ENCODE peak calls at places on chromosomes 16 and 17, in five cellular contexts. L is breast epithelium, N is A673, G is IMR-90, D is endodermal cell. K is an unnamed sample.
A peak's percentile ranks its signal among the peaks of the same experiment; 100 is the strongest.

GRCh38 chr17:58084317-58084981 is 1.2 kb downstream of the DYNLL2 start:
- DNase-seq in L (peak; percentile 25), N (peak; percentile 38), G (no peak), D (peak; percentile 83), K (no peak)

GRCh38 chr16:55668337-55669281 is 12.8 kb downstream of the SLC6A2 start:
- DNase-seq in L (peak; percentile 55), N (no peak), G (peak; percentile 5), D (peak; percentile 85), K (no peak)

GRCh38 chr17:29150191-29150590 is 30.0 kb downstream of the MYO18A start:
- DNase-seq in L (peak; percentile 93), N (no peak), G (no peak), D (no peak), K (no peak)

GRCh38 chr16:85132456-85133289 is 20.4 kb upstream of the CIBAR2 start:
- DNase-seq in L (no peak), N (no peak), G (no peak), D (no peak), K (no peak)

GRCh38 chr17:78958556-78959191 is 21.0 kb downstream of the LGALS3BP start:
- DNase-seq in L (no peak), N (no peak), G (no peak), D (no peak), K (no peak)

GRCh38 chr17:78343433-78344201 is 16.3 kb downstream of the SOCS3 start:
- DNase-seq in L (no peak), N (no peak), G (no peak), D (peak; percentile 64), K (peak; percentile 47)

GRCh38 chr16:88685156-88686061 is 898 bp downstream of the SNAI3 start:
- DNase-seq in L (no peak), N (peak; percentile 52), G (peak; percentile 67), D (peak; percentile 77), K (no peak)

GRCh38 chr17:48631693-48632578 is 5.8 kb upstream of the HOXB9 start:
- DNase-seq in L (no peak), N (no peak), G (no peak), D (peak; percentile 46), K (no peak)

GRCh38 chr16:15825750-15826305 is 31.0 kb downstream of the MYH11 start:
- DNase-seq in L (no peak), N (no peak), G (no peak), D (no peak), K (no peak)

GRCh38 chr16:4389051-4389955 is 17.7 kb downstream of the VASN start:
- DNase-seq in L (no peak), N (no peak), G (no peak), D (peak; percentile 61), K (no peak)

GRCh38 chr16:10871157-10871991 is 5.6 kb upstream of the CIITA start:
- DNase-seq in L (peak; percentile 83), N (no peak), G (peak; percentile 92), D (no peak), K (no peak)

GRCh38 chr17:70989301-70989700 is 820.0 kb downstream of the KCNJ2 start:
- DNase-seq in L (no peak), N (no peak), G (no peak), D (no peak), K (no peak)

GRCh38 chr16:29646947-29647346 is 16.1 kb upstream of the SPN start:
- DNase-seq in L (no peak), N (no peak), G (no peak), D (no peak), K (no peak)

GRCh38 chr17:18280239-18280638 is 19.8 kb downstream of the MIEF2 start:
- DNase-seq in L (no peak), N (no peak), G (no peak), D (no peak), K (no peak)

GRCh38 chr17:63445571-63446217 is 412 bp downstream of the CYB561 start:
- DNase-seq in L (peak; percentile 41), N (no peak), G (no peak), D (peak; percentile 96), K (no peak)

GRCh38 chr17:305090-305976 is 47.3 kb downstream of the RPH3AL start:
- DNase-seq in L (no peak), N (no peak), G (no peak), D (peak; percentile 79), K (no peak)

GRCh38 chr17:29840884-29841283 is 89.1 kb downstream of the SSH2 start:
- DNase-seq in L (no peak), N (no peak), G (peak; percentile 81), D (no peak), K (no peak)

GRCh38 chr17:64074704-64075484 is 54.5 kb upstream of the ICAM2 start:
- DNase-seq in L (no peak), N (no peak), G (peak; percentile 83), D (no peak), K (no peak)

GRCh38 chr16:78286076-78286475 is 186.6 kb downstream of the WWOX start:
- DNase-seq in L (no peak), N (no peak), G (no peak), D (no peak), K (no peak)

GRCh38 chr16:527015-527903 is at the start of gene CAPN15:
- DNase-seq in L (peak; percentile 82), N (peak; percentile 93), G (peak; percentile 79), D (peak; percentile 94), K (no peak)

GRCh38 chr16:3049921-3050481 is 3.6 kb downstream of the MMP25 start:
- DNase-seq in L (no peak), N (no peak), G (no peak), D (no peak), K (no peak)

GRCh38 chr16:6957676-6958075 is 375.0 kb upstream of the RBFOX1 start:
- DNase-seq in L (no peak), N (no peak), G (no peak), D (no peak), K (no peak)

GRCh38 chr17:10059684-10060211 is 138.7 kb downstream of the GAS7 start:
- DNase-seq in L (no peak), N (no peak), G (peak; percentile 15), D (no peak), K (no peak)

GRCh38 chr17:39134878-39135277 is 16.6 kb downstream of the PLXDC1 start:
- DNase-seq in L (no peak), N (no peak), G (peak; percentile 64), D (no peak), K (no peak)

GRCh38 chr17:42183741-42184711 is 1.2 kb downstream of the HCRT start:
- DNase-seq in L (no peak), N (peak; percentile 63), G (peak; percentile 63), D (peak; percentile 97), K (no peak)

GRCh38 chr17:36732351-36732750 is 131.0 kb downstream of the MRM1 start:
- DNase-seq in L (no peak), N (no peak), G (no peak), D (no peak), K (no peak)

GRCh38 chr17:59707971-59708425 is 544 bp downstream of the VMP1 start:
- DNase-seq in L (no peak), N (peak; percentile 10), G (no peak), D (no peak), K (no peak)

GRCh38 chr16:20638711-20639335 is 58.7 kb downstream of the ACSM1 start:
- DNase-seq in L (no peak), N (no peak), G (no peak), D (no peak), K (no peak)

GRCh38 chr16:20637247-20637646 is 60.2 kb downstream of the ACSM1 start:
- DNase-seq in L (no peak), N (no peak), G (no peak), D (no peak), K (no peak)
- TF ChIP-seq CTCF in L (no peak), N (no peak), G (no peak), D (peak; percentile 35), K (no peak)

GRCh38 chr16:58551496-58551895 is 36.2 kb downstream of the SETD6 start:
- DNase-seq in L (no peak), N (no peak), G (no peak), D (no peak), K (no peak)
- H3K4me1 ChIP-seq in L (no peaks in the 10 kb centered on the region), N (no peaks in the 10 kb centered on the region), G (no peaks in the 10 kb centered on the region), D (no peaks in the 10 kb centered on the region), K (no peaks in the 10 kb centered on the region)

DNA sequence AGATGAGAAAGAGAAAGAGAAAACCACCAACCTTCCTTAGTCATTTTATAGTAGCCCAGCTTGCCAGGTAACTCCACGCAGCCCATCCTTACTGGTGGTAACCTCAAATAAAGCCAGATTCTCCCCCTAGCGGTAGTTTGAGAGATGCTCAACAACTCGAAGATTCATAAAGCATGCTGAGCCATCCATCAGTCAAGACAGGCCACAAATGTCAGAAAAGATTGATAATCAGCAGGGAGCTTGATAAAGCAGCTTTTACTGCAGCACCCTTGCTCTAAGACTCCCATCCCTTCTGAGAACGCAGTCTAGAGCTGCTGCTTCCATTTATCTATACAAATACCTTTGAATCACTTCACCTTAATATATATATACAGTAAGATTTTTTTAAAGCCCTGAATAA is 451.5 kb upstream of the HSBP1 start:
- DNase-seq in L (no peak), N (peak; percentile 61), G (peak; percentile 65), D (peak; percentile 62), K (no peak)
- TF ChIP-seq CTCF in L (peak; percentile 45), N (peak; percentile 66), G (peak; percentile 62), D (peak; percentile 81), K (peak; percentile 29)

GRCh38 chr17:6072157-6072556 is 2.0 kb downstream of the WSCD1 start:
- DNase-seq in L (no peak), N (no peak), G (no peak), D (no peak), K (no peak)

GRCh38 chr17:6071528-6072065 is 1.4 kb downstream of the WSCD1 start:
- DNase-seq in L (no peak), N (no peak), G (no peak), D (no peak), K (no peak)

GRCh38 chr17:6070895-6071511 is 824 bp downstream of the WSCD1 start:
- DNase-seq in L (no peak), N (no peak), G (no peak), D (peak; percentile 78), K (no peak)

GRCh38 chr17:6073620-6074019 is 3.4 kb downstream of the WSCD1 start:
- DNase-seq in L (no peak), N (no peak), G (no peak), D (no peak), K (no peak)

DNA sequence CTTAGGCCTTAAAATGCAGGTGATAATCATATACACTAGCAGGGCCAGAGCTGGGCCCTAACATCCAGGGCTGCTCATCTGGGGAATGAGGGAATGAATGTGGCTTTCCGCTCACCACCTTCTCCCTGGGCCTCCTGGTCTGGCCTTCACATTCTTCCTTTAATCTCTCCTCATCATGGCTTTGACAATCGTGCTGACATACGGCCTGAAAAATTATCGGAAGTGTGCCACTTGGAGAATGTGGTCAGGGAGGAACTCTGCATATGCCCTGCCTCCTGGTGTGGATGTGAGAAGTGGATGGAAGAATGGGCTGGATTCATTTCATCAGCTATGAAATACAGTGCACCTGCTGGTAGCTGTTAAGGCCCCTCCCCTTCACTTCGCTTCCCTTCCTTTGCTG is 2.4 kb downstream of the WSCD1 start:
- DNase-seq in L (no peak), N (no peak), G (no peak), D (no peak), K (no peak)
- H3K4me1 ChIP-seq in L (no peaks in the 10 kb centered on the region), N (no peaks in the 10 kb centered on the region), G (no peaks in the 10 kb centered on the region), D (no peaks in the 10 kb centered on the region), K (peaks cover 6% of the 10 kb centered on the region)

K was measured in esophagus squamous epithelium.